ENCODE peak calls at places on chromosomes 4 and X, in six cellular contexts. W is stomach, R is uterus, O is transverse colon, F is gastrocnemius medialis, B is HepG2. U is an unnamed sample.
A peak's percentile ranks its signal among the peaks of the same experiment; 100 is the strongest.

GRCh38 chr4:147975902-147976301 is 244.0 kb downstream of the ARHGAP10 start:
- DNase-seq in F (no peak), B (no peak), W (no peak), O (no peak), R (no peak), U (no peak)

GRCh38 chr4:151407466-151408379 is 1.3 kb upstream of the FHIP1A start:
- DNase-seq in W (peak; percentile 58), R (peak; percentile 32), B (no peak), O (peak; percentile 59), F (no peak), U (peak; percentile 37)

GRCh38 chrX:24245201-24245600 is 68.7 kb downstream of the SUPT20HL2 start:
- DNase-seq in W (no peak), B (no peak), F (no peak), O (no peak), R (no peak), U (no peak)

GRCh38 chr4:117334451-117335188 is 249.2 kb upstream of the TRAM1L1 start:
- DNase-seq in B (no peak), O (no peak), W (no peak), R (no peak), F (no peak), U (no peak)

GRCh38 chr4:17066972-17067371 is 168.5 kb upstream of the LDB2 start:
- DNase-seq in O (no peak), F (no peak), W (no peak), R (peak; percentile 63), B (no peak), U (no peak)

GRCh38 chr4:169263791-169264392 is 6.9 kb downstream of the SH3RF1 start:
- DNase-seq in F (no peak), B (no peak), O (peak; percentile 83), W (peak; percentile 60), R (no peak), U (no peak)

GRCh38 chrX:54540289-54540688 is 10.3 kb downstream of the GNL3L start:
- DNase-seq in B (no peak), F (no peak), W (no peak), R (peak; percentile 16), O (no peak), U (no peak)

GRCh38 chrX:48864210-48864609 is 28.8 kb upstream of the PCSK1N start:
- DNase-seq in W (no peak), R (no peak), B (peak; percentile 1), F (no peak), O (no peak), U (no peak)

GRCh38 chr4:93960916-93961315 is 132.4 kb downstream of the ATOH1 start:
- DNase-seq in F (no peak), W (no peak), R (no peak), O (no peak), B (no peak), U (no peak)

GRCh38 chr4:124722069-124722468 is 9.5 kb upstream of the ANKRD50 start:
- DNase-seq in O (no peak), B (no peak), F (no peak), W (no peak), R (no peak), U (no peak)

GRCh38 chr4:40910706-40911105 is 161.0 kb downstream of the NSUN7 start:
- DNase-seq in F (no peak), O (no peak), R (no peak), B (no peak), W (no peak), U (no peak)

GRCh38 chr4:142264961-142265360 is 581.1 kb downstream of the INPP4B start:
- DNase-seq in R (no peak), W (no peak), F (no peak), O (no peak), B (no peak), U (no peak)

GRCh38 chrX:74514384-74514783 is 93.1 kb downstream of the SLC16A2 start:
- DNase-seq in B (peak; percentile 2), R (no peak), O (no peak), W (no peak), F (no peak), U (no peak)

GRCh38 chr4:169615467-169616106 is 3.2 kb upstream of the NEK1 start:
- DNase-seq in O (no peak), B (no peak), F (no peak), R (no peak), W (no peak), U (no peak)

GRCh38 chr4:77022581-77023133 is 53.1 kb downstream of the CCNI start:
- DNase-seq in O (no peak), R (no peak), F (no peak), B (no peak), W (no peak), U (no peak)

GRCh38 chrX:80808160-80808735 is 1.4 kb downstream of the BRWD3 start:
- DNase-seq in R (peak; percentile 78), W (peak; percentile 79), O (peak; percentile 84), B (peak; percentile 61), F (peak; percentile 69), U (peak; percentile 91)

DNA sequence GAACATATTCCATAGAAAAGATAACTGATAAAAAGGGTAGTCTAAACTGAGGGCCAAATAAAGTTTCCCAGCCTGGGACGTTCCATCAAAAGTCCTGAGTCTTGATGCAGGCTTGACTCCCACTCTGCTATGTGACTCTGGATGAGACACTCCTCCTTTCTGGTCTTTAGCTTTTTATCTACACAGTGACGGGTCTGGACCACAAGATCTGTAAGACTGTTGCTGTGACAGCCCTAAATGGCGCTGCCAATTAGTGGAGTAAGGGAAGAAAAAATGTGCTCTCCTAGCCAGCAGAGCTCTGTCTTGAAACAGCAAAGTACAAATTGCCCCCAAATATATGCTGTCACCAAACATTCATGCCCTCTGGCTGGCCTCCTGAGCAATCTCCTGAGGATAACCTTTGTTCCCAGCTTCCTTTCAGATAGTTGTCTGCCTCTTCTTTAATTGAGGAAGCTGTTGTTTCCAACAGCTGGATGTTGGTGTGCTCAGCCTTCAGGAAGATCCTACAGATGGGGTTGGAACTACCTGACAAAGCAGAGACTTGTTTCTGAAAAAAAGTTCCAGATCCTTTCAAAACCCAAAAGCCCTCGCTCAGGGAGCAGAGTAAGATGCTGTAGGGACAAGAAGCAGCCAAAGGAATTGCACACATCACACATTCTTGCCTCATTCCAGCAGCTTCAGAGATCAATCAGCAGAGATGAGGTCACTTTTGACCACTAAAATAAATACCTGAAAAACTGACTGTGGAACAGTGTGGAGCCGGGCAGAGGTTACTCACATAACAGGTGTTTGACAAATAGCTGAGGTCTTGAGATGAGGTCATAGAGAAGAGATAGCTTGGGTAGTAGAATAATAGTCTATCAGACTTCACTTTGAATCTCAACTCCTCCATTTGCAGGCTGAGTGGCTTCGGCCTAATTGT is 383.4 kb upstream of the FGF13 start:
- DNase-seq in B (no peak), W (no peak), O (no peak), R (no peak), F (no peak), U (no peak)
- H3K27ac ChIP-seq in B (no peak overlapping the region), W (no peak overlapping the region), O (no peak overlapping the region), R (no peak overlapping the region), F (no peak overlapping the region), U (no peak overlapping the region)

DNA sequence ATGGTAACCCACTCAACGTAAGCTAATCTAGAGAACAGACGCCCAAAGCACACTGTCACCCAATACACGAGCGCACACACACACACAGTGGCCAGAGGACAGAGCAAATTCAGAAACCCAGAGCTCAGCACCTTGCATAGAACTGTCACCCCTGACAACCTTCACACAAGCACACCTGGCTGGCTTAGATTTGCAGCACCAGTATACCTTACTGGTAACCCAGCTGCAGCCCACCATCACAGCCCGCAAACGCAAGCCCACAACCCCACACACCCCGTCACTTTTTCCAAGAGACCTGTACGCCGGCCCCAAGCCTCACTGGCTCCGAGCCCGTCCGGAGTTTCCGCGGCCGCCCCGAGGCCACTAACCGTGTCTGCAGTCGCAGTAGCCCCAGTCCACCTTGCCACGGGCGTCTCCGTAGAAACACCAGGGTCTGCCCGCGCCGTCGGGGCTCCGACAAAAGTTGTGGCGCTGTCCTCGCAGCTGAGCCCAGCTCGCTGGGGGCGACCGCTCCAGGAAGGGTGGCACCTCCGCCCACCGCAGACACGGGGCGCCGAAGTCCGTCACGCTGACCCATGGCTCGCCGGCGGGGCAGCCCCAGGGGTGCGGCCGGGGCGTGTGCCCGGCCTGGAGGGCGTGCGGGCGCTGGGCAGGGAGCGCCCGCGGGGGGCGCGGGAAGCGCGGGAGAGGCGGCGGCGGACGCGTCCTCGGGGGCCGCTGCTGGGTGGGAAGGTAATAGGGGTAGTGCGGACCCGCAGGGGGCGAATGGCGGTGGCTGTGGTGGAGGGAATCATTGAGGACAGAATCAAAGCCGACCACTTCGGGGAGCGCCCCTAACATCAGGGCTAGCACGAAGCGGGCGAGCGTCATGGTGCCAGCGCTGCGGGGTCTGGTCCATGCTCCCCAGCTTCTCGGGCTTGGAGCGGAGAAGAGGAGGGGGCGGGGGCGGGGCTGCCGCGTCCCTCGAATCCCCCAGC is 664 bp downstream of the PRSS12 start:
- DNase-seq in R (no peak), F (peak; percentile 1), W (peak; percentile 51), B (peak; percentile 4), O (peak; percentile 65), U (no peak)
- TF ChIP-seq CTCF in R (no peak), F (no peak), W (no peak), B (no peak), O (no peak), U (peak; percentile 14)

GRCh38 chr4:1345905-1346780 is 865 bp upstream of the UVSSA start:
- DNase-seq in B (peak; percentile 34), R (peak; percentile 44), F (no peak), W (peak; percentile 42), O (peak; percentile 54), U (peak; percentile 45)

GRCh38 chr4:1346781-1347409 is at the start of gene UVSSA:
- DNase-seq in W (peak; percentile 100), B (peak; percentile 97), R (peak; percentile 100), F (peak; percentile 100), O (peak; percentile 100), U (peak; percentile 100)

GRCh38 chr4:1348014-1348513 is 1.1 kb downstream of the UVSSA start:
- DNase-seq in F (no peak), O (no peak), B (no peak), R (no peak), W (no peak), U (no peak)

GRCh38 chr4:1348746-1349145 is 1.7 kb downstream of the UVSSA start:
- DNase-seq in O (no peak), W (no peak), B (no peak), R (no peak), F (no peak), U (no peak)

DNA sequence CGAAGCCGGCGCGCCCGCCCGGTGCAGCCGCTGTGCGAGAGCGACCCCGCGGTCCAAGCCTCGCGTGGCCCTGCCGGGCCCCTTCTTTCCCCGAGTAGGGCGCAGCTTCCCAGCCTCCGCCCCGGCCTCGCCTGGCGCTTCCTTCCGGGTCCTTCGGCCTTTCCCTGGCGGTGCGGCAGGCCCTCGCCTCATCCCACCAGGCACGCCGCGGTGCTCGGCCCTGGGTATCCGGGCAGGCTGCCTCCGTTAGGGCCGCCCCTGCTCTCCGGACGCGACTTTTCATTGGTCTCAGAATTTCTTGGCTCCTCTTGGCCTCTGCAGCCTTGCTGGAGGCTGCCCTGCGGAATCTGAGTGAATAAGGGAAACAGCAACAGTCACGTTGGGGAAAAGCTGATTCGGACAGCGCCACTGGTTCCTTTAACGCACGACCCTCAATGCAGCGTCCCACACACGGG is 429 bp downstream of the UVSSA start:
- DNase-seq in W (peak; percentile 72), O (peak; percentile 76), R (peak; percentile 77), B (peak; percentile 50), F (peak; percentile 22), U (peak; percentile 76)
- TF ChIP-seq POLR2A in W (no peak), O (peak; percentile 64), R (no peak), B (peak; percentile 46), F (no peak), U (no peak)

DNA sequence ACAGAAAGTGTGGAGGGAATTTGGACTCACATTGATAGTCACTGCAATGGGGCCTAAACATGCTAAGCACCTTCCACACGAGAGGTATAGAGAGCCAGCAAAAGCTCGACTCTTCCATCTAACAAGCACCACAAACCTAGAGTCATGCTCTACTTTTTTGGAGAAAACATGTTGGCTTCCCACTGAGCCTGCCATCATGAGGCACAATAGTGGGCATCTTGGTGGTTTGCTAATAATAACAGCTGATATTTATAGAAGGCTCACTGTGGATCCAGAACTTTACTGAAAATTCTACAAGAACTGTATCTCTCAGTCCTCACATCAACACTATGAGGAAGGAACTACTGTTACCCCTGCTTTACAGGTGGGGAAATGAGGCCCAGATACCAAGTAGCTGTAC is 26.6 kb downstream of the MAML3 start:
- DNase-seq in R (no peak), B (no peak), W (no peak), O (no peak), F (no peak), U (no peak)
- H3K27ac ChIP-seq in R (no peak overlapping the region), B (no peak overlapping the region), W (no peak overlapping the region), O (no peak overlapping the region), F (no peak overlapping the region), U (no peak overlapping the region)

U was measured in Peyer's patch.